ENCODE peak calls at places on chromosomes 4 and X, in four cellular contexts. Q is A549, F is right lobe of liver, K is heart right ventricle. T is an unnamed sample.

GRCh38 chrX:48971325-48972213 is at the start of gene KCND1:
- ATAC-seq in K (peak), Q (peak), F (peak), T (peak)

GRCh38 chrX:147602297-147602696 is 309.4 kb upstream of the FMR1 start:
- ATAC-seq in F (no peak), K (no peak), Q (no peak), T (no peak)

GRCh38 chr4:160038560-160038959 is 935.7 kb downstream of the RAPGEF2 start:
- ATAC-seq in F (no peak), K (no peak), Q (no peak), T (no peak)

GRCh38 chr4:152169666-152170065 is 366.2 kb downstream of the FBXW7 start:
- ATAC-seq in K (no peak), Q (no peak), F (no peak), T (no peak)

GRCh38 chr4:128061566-128062536 is 739 bp downstream of the LARP1B start:
- ATAC-seq in F (peak), K (peak), Q (peak), T (peak)

GRCh38 chrX:150363561-150364346 is 637 bp downstream of the MAMLD1 start:
- ATAC-seq in F (peak), K (no peak), Q (peak), T (no peak)

GRCh38 chrX:73127700-73128241 is 48.5 kb upstream of the PABPC1L2A start:
- ATAC-seq in K (peak), Q (no peak), F (no peak), T (peak)

GRCh38 chrX:44843753-44844152 is at the start of gene DUSP21:
- ATAC-seq in F (no peak), Q (no peak), K (no peak), T (no peak)

GRCh38 chrX:39145859-39146258 is 344.6 kb downstream of the MID1IP1 start:
- ATAC-seq in Q (no peak), F (no peak), K (no peak), T (no peak)

GRCh38 chr4:39319678-39320077 is 46.5 kb downstream of the RFC1 start:
- ATAC-seq in F (no peak), Q (peak), K (no peak), T (no peak)

GRCh38 chrX:74890676-74891430 is 34.4 kb downstream of the NEXMIF start:
- ATAC-seq in F (no peak), K (no peak), Q (no peak), T (no peak)

GRCh38 chrX:23634181-23634580 is 33.1 kb upstream of the PRDX4 start:
- ATAC-seq in K (no peak), Q (peak), F (no peak), T (no peak)

GRCh38 chr4:14254252-14254651 is 626.7 kb upstream of the BOD1L1 start:
- ATAC-seq in F (peak), K (no peak), Q (no peak), T (no peak)

GRCh38 chr4:168628251-168628650 is 131.4 kb downstream of the PALLD start:
- ATAC-seq in K (no peak), F (no peak), Q (no peak), T (no peak)

GRCh38 chr4:78989697-78990270 is 50.5 kb upstream of the PAQR3 start:
- ATAC-seq in K (no peak), F (no peak), Q (no peak), T (no peak)

GRCh38 chr4:48436318-48436717 is 46.8 kb upstream of the SLC10A4 start:
- ATAC-seq in Q (no peak), F (no peak), K (no peak), T (no peak)

GRCh38 chr4:183971938-183972490 is 66.9 kb downstream of the STOX2 start:
- ATAC-seq in F (peak), Q (no peak), K (peak), T (no peak)

GRCh38 chr4:25399502-25399901 is 22.4 kb downstream of the ANAPC4 start:
- ATAC-seq in F (no peak), K (no peak), Q (no peak), T (no peak)

GRCh38 chr4:54227261-54228063 is 1.6 kb upstream of the PDGFRA start:
- ATAC-seq in K (peak), F (peak), Q (peak), T (peak)

GRCh38 chr4:174871407-174871806 is 42.4 kb upstream of the GLRA3 start:
- ATAC-seq in K (no peak), Q (no peak), F (no peak), T (no peak)

GRCh38 chr4:10587697-10588096 is 96.9 kb downstream of the CLNK start:
- ATAC-seq in K (no peak), F (no peak), Q (no peak), T (no peak)

GRCh38 chr4:42348692-42349091 is 48.6 kb upstream of the SHISA3 start:
- ATAC-seq in F (peak), Q (no peak), K (peak), T (no peak)

DNA sequence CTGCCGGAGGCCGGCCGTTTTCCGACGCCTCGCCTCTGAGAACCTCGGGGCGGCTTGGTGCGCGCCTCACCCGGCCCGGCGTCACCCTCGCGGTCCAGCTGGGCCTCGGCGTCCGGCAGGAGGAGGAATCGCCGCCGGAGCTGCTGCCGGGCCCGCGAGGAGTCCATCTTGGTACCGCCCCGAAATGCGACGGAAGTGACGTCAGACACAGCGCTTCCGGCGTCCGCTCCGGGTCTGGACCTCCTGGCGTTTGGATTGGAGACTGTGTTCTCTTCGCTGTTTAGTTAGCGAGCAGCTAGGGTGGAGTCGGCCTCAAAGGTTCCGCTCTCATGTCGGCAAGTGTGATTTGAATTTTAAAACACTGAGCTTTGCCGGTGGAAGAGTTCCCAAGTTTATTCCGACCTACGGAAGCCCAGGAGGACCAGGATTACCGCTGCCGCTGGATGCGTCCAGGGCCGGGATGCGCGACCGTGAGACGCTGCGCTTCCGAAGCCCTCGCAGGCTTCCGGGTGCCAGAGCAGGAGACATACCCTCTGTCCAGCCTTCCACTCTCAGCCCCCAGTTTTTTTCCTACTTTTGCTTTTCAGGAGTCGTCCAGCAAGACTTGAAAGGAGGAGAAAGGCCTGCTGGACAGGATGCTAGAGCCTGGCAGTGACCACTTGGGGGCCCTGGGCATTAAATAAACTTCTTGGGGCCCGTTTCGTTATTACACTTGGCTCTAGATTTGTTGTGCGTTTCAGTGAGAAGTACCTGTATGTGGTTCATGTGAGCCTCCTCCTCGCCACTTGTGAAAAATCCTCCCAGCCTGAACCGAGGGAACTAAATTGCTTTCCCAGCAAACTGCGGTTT is at the start of gene TMEM128:
- ATAC-seq in K (peak), Q (peak), F (peak), T (peak)
- H3K27ac ChIP-seq in K (peak), Q (peak), F (peak), T (peak)

DNA sequence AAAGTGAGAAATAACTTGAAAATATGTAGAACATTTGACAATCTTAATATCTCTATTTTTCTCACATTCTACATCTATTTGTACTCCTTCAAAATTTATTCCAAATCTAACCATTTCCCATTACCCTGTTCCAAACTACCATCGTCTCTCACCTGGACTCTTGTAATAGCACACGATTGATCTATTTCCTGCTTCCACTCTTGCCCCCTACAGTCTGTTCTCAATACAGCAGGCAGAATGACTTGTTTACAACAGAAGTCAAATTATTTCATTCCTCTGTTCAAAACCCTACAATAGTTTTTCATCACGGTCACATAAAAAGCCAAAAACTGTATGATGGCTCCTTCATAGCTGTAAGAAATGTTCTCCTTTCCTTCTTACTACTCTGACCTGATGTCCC is 21.1 kb upstream of the LUZP4 start:
- ATAC-seq in K (no peak), F (no peak), Q (no peak), T (no peak)
- TF ChIP-seq CTCF in K (peak), F (peak), Q (no peak), T (no peak)

GRCh38 chr4:15396157-15396800 is 31.6 kb upstream of the C1QTNF7 start:
- ATAC-seq in K (no peak), Q (no peak), F (peak), T (no peak)

GRCh38 chr4:15398001-15398400 is 29.8 kb upstream of the C1QTNF7 start:
- ATAC-seq in K (no peak), F (no peak), Q (no peak), T (no peak)

GRCh38 chr4:15395342-15395741 is 32.5 kb upstream of the C1QTNF7 start:
- ATAC-seq in K (no peak), Q (no peak), F (no peak), T (no peak)

DNA sequence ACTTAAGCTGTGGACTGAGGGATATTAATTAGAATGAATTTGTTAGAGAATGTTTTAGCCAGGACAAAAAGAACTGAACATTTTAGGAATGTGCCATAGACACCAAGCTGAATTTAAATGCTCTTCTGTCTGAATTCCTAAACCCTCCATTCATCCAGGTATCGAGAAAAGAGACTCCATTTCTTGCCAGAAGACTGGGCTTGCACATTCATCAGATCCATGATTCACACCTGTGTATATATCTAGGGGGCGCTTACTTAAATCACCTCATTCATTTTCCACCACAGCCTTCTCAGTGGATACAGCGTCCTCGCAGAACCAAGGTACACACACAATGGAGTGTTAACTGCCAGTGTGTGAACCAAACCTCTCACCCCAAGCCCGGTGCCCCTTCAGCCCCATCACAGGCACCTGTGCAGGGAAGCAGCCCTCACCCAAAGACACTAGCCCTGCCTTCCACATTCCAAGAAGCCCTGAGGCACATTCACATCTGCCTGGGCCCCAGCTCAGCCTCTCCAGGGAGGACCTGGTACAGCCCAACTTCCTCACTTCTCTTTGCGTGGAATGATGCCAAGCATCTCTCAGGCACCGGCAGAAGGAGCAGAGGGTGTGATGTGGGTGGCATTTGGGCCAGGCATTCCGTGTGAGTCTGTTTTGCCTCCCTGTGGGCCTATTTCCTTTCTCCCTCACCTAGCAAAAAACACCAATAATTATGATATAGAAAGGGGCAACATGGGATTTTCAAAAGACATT is 35.6 kb upstream of the C1QTNF7 start:
- ATAC-seq in F (no peak), K (no peak), Q (no peak), T (no peak)
- H3K27ac ChIP-seq in F (no peak), K (no peak), Q (no peak), T (peak)

DNA sequence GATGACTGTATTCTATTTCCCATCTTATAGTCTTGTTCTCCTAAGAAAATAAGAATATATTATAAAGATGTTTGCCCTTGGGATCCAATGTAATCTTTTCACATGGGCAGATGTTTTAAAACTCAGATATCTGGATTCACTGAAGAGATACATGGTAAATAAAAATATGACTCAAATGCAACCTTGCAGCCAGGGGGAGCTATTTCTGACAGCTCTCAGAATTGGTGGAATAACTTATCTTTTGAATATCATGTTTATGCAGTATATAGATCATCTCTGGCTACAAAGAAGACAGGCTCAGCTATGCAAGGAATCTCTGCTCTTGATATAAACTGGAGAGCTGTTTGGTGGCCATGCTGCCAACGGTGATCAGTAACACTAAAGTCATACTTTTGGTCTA is 274.7 kb downstream of the GLUD2 start:
- ATAC-seq in Q (no peak), F (no peak), K (no peak), T (no peak)
- TF ChIP-seq CTCF in Q (no peak), F (peak), K (no peak), T (no peak)

GRCh38 chr4:19678763-19679162 is 572.9 kb upstream of the SLIT2 start:
- ATAC-seq in K (no peak), Q (no peak), F (no peak), T (no peak)

DNA sequence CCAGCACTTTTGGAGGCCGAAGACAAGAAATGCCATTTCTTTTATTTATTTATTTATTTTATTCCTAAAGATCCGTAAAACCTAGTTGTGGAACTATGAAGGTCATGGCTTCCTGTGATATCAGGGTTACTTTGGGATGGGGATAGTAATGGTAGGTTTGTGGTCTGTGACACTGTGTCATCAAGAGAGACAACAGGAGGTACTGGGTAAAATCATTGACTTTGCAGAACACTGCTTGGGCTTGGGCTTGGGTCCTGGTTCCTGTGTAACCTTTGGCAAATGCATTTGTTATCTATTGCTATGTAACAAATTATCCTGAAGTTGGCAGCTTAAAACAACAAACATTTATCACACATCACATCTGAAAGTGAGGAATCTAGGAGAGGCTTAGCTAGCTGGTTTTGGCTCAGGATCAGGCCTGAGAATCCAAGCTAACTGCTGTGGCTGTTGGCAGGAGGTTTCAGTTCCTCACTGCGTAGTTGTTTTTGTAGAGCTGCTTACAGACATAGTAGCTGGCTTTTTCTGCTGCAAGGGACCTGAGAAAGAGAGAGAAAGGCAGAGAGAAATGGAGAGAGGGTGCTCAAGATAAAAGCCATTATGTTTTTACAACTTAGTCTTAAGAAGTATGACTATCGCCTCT is 576.4 kb upstream of the SLIT2 start:
- ATAC-seq in Q (no peak), F (no peak), K (no peak), T (peak)
- H3K27ac ChIP-seq in Q (no peak), F (no peak), K (no peak), T (peak)